ENCODE peak calls at places on chromosomes 3 and 15, in nine cellular contexts. O, E, A, C, K, F, V, H and W are unnamed samples.

GRCh38 chr3:195872800-195873199 is 35.6 kb downstream of the TNK2 start:
- DNase-seq in A (no peak), O (no peak), K (no peak), C (no peak), E (no peak), H (no peak), V (no peak), F (no peak), W (peak; percentile 60)

GRCh38 chr3:146540236-146540635 is 4.2 kb downstream of the PLSCR1 start:
- DNase-seq in E (no peak), C (no peak), K (no peak), H (no peak), F (no peak), V (no peak), O (no peak), A (no peak), W (no peak)

GRCh38 chr3:11379238-11379823 is 107.1 kb downstream of the ATG7 start:
- DNase-seq in K (no peak), E (no peak), F (no peak), A (peak; percentile 47), V (no peak), O (no peak), H (peak; percentile 55), C (peak; percentile 76), W (no peak)

GRCh38 chr3:172466553-172467130 is 18.4 kb upstream of the GHSR start:
- DNase-seq in F (no peak), K (no peak), O (no peak), H (peak; percentile 4), V (no peak), A (no peak), E (no peak), C (no peak), W (no peak)

GRCh38 chr15:66702770-66703539 is 919 bp downstream of the SMAD6 start:
- DNase-seq in V (peak; percentile 13), F (no peak), H (peak; percentile 44), C (peak; percentile 21), O (no peak), K (peak; percentile 36), E (peak; percentile 29), A (peak; percentile 69), W (no peak)

GRCh38 chr3:8851703-8852102 is 82.3 kb upstream of the OXTR start:
- DNase-seq in F (no peak), V (no peak), E (no peak), H (peak; percentile 77), A (no peak), C (peak; percentile 73), O (no peak), K (no peak), W (no peak)

GRCh38 chr3:124258057-124258500 is 266.2 kb upstream of the ROPN1 start:
- DNase-seq in V (peak; percentile 35), O (no peak), F (no peak), A (no peak), K (no peak), C (peak; percentile 70), H (no peak), E (no peak), W (no peak)

GRCh38 chr15:57857871-57858270 is 151.4 kb downstream of the POLR2M start:
- DNase-seq in H (no peak), F (no peak), K (no peak), V (no peak), O (no peak), A (no peak), E (no peak), C (no peak), W (no peak)

GRCh38 chr3:10703875-10704274 is 112.2 kb upstream of the SLC6A11 start:
- DNase-seq in V (no peak), H (no peak), E (no peak), K (no peak), F (no peak), A (peak; percentile 78), C (peak; percentile 45), O (no peak), W (no peak)

GRCh38 chr3:18703798-18704197 is 278.7 kb upstream of the SATB1 start:
- DNase-seq in V (no peak), K (no peak), E (no peak), F (no peak), C (no peak), O (no peak), A (no peak), H (no peak), W (no peak)

GRCh38 chr3:134708025-134708597 is 57.3 kb upstream of the KY start:
- DNase-seq in C (peak; percentile 19), E (no peak), K (no peak), V (no peak), H (peak; percentile 20), F (no peak), A (no peak), O (no peak), W (no peak)

GRCh38 chr3:71052725-71053124 is 530.8 kb downstream of the FOXP1 start:
- DNase-seq in K (no peak), H (no peak), C (no peak), O (no peak), F (no peak), A (no peak), V (no peak), E (no peak), W (no peak)

GRCh38 chr3:71053495-71053894 is 530.0 kb downstream of the FOXP1 start:
- DNase-seq in E (no peak), F (no peak), H (no peak), A (no peak), C (no peak), K (no peak), O (no peak), V (no peak), W (no peak)

GRCh38 chr3:71055602-71056001 is 527.9 kb downstream of the FOXP1 start:
- DNase-seq in V (no peak), O (no peak), C (peak; percentile 88), A (no peak), H (peak; percentile 16), F (no peak), K (no peak), E (no peak), W (no peak)

GRCh38 chr3:71056327-71056726 is 527.2 kb downstream of the FOXP1 start:
- DNase-seq in F (no peak), H (no peak), C (peak; percentile 59), V (no peak), O (no peak), E (no peak), A (no peak), K (no peak), W (no peak)

DNA sequence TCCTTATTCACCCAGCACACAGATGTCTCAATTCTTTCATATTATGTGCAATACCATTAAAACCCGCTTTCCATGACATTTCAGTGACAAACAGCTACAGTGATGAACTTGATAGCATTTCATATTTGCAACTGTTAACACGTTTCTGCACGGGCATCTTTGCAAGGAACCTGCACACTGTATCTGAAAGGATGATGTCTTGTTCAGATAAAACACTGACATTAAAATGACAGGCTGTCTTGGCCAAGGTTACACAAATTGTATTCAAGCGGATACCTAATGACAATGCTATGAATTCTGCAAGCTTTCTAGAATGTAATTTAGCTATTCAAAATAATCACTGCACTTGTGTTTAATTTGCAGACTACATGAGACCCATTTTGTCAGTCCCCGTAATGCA is 529.2 kb downstream of the FOXP1 start:
- DNase-seq in C (no peak), V (no peak), A (no peak), O (no peak), H (no peak), F (no peak), K (no peak), E (no peak), W (no peak)
- H3K4me1 ChIP-seq in C (peaks cover 56% of the 10 kb centered on the region), V (peaks cover 39% of the 10 kb centered on the region), A (peaks cover 30% of the 10 kb centered on the region), O (peaks cover 13% of the 10 kb centered on the region), H (peaks cover 67% of the 10 kb centered on the region), F (peaks cover 93% of the 10 kb centered on the region), K (peaks cover 99% of the 10 kb centered on the region), E (peaks cover 51% of the 10 kb centered on the region), W (peaks cover 13% of the 10 kb centered on the region)

GRCh38 chr15:97904196-97904572 is 56.3 kb upstream of the ARRDC4 start:
- DNase-seq in O (peak; percentile 77), A (peak; percentile 91), E (peak; percentile 74), K (peak; percentile 73), C (peak; percentile 74), H (peak; percentile 36), F (no peak), V (peak; percentile 81), W (peak; percentile 56)
- H3K4me3 ChIP-seq in O (no peak overlapping the region), A (no peak overlapping the region), E (no peak overlapping the region), K (no peak overlapping the region), C (no peak overlapping the region), H (no peak overlapping the region), F (no peak overlapping the region), V (no peak overlapping the region), W (no peak overlapping the region)

DNA sequence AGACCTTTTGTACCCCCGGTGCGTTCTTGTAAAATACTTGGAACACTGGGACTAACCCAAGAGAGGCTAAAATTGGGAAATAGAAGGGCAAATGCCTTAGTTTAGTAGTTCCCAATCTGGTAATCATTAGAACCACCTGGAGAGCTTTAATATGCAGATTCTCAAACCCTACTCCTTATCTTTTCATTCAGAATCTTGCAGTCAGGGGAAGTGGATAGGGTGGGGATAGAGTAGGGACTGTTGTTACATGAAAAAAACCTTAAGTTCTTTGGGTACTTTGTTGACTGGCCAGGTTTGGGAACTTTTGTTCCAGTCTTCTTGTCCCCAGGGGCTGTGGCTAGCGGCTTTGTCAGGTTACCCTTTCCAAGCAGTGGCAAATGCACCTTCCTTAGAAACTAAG is 15.9 kb downstream of the MAPKBP1 start:
- DNase-seq in E (no peak), O (no peak), K (no peak), V (no peak), A (no peak), H (no peak), C (no peak), F (no peak), W (no peak)
- H3K4me1 ChIP-seq in E (peaks cover 42% of the 10 kb centered on the region), O (no peaks in the 10 kb centered on the region), K (peaks cover 53% of the 10 kb centered on the region), V (peaks cover 15% of the 10 kb centered on the region), A (peaks cover 23% of the 10 kb centered on the region), H (peaks cover 39% of the 10 kb centered on the region), C (peaks cover 69% of the 10 kb centered on the region), F (peaks cover 22% of the 10 kb centered on the region), W (peaks cover 30% of the 10 kb centered on the region)

GRCh38 chr3:73624363-73625123 is at the start of gene PDZRN3:
- DNase-seq in A (peak; percentile 89), F (no peak), E (peak; percentile 71), O (peak; percentile 84), C (peak; percentile 90), K (peak; percentile 55), H (peak; percentile 28), V (peak; percentile 69), W (peak; percentile 39)

GRCh38 chr3:73622135-73622534 is 2.6 kb downstream of the PDZRN3 start:
- DNase-seq in C (peak; percentile 58), H (peak; percentile 10), O (peak; percentile 49), K (peak; percentile 80), F (no peak), V (peak; percentile 87), E (peak; percentile 44), A (peak; percentile 54), W (no peak)

GRCh38 chr3:73625124-73625665 is 454 bp upstream of the PDZRN3 start:
- DNase-seq in K (peak; percentile 30), E (no peak), F (no peak), A (peak; percentile 61), C (peak; percentile 80), O (peak; percentile 34), H (peak; percentile 40), V (peak; percentile 29), W (no peak)

GRCh38 chr3:73623316-73623715 is 1.4 kb downstream of the PDZRN3 start:
- DNase-seq in O (no peak), K (no peak), E (no peak), A (no peak), C (peak; percentile 64), H (no peak), V (peak; percentile 22), F (no peak), W (no peak)

GRCh38 chr3:73623996-73624362 is 762 bp downstream of the PDZRN3 start:
- DNase-seq in V (peak; percentile 59), E (peak; percentile 67), A (peak; percentile 92), H (peak; percentile 4), F (no peak), O (peak; percentile 35), K (peak; percentile 40), C (peak; percentile 79), W (no peak)
- H3K4me3 ChIP-seq in V (peak overlapping the region; percentile 55), E (peak overlapping the region; percentile 81), A (peak overlapping the region; percentile 70), H (peak overlapping the region; percentile 36), F (no peak overlapping the region), O (peak overlapping the region; percentile 44), K (peak overlapping the region; percentile 64), C (peak overlapping the region; percentile 61), W (peak overlapping the region; percentile 53)